ENCODE peak calls at places on chromosomes 3 and 15, in five cellular contexts. One of them, this sample, is unnamed.

GRCh38 chr15:29686445-29687203 is 135.6 kb downstream of the TJP1 start:
- DNase-seq in breast epithelium: no peak
- DNase-seq in erythroblast: no peak
- DNase-seq in body of pancreas: peak
- DNase-seq in K562: no peak
- DNase-seq in this sample: no peak

GRCh38 chr3:4897765-4898453 is 81.3 kb upstream of the BHLHE40 start:
- DNase-seq in body of pancreas: no peak
- DNase-seq in K562: no peak
- DNase-seq in erythroblast: no peak
- DNase-seq in breast epithelium: no peak
- DNase-seq in this sample: no peak

GRCh38 chr3:196643201-196643749 is 3.8 kb downstream of the NRROS start:
- DNase-seq in breast epithelium: no peak
- DNase-seq in body of pancreas: no peak
- DNase-seq in K562: no peak
- DNase-seq in erythroblast: no peak
- DNase-seq in this sample: peak

GRCh38 chr3:169399068-169399467 is 264.4 kb downstream of the MECOM start:
- DNase-seq in body of pancreas: no peak
- DNase-seq in erythroblast: no peak
- DNase-seq in breast epithelium: no peak
- DNase-seq in K562: no peak
- DNase-seq in this sample: no peak

GRCh38 chr3:12557472-12558105 is 702 bp downstream of the MKRN2 start:
- DNase-seq in erythroblast: peak
- DNase-seq in body of pancreas: no peak
- DNase-seq in breast epithelium: no peak
- DNase-seq in K562: peak
- DNase-seq in this sample: no peak

GRCh38 chr3:16033889-16034687 is 140.4 kb upstream of the GALNT15 start:
- DNase-seq in body of pancreas: no peak
- DNase-seq in erythroblast: no peak
- DNase-seq in breast epithelium: no peak
- DNase-seq in K562: no peak
- DNase-seq in this sample: no peak

GRCh38 chr15:70956196-70956595 is 63.6 kb downstream of the LRRC49 start:
- DNase-seq in breast epithelium: no peak
- DNase-seq in body of pancreas: no peak
- DNase-seq in K562: no peak
- DNase-seq in erythroblast: no peak
- DNase-seq in this sample: no peak

GRCh38 chr15:61034793-61035710 is 194.1 kb downstream of the RORA start:
- DNase-seq in breast epithelium: no peak
- DNase-seq in body of pancreas: no peak
- DNase-seq in erythroblast: no peak
- DNase-seq in K562: no peak
- DNase-seq in this sample: no peak

GRCh38 chr3:133457025-133457424 is 57.2 kb downstream of the BFSP2 start:
- DNase-seq in breast epithelium: no peak
- DNase-seq in erythroblast: no peak
- DNase-seq in body of pancreas: no peak
- DNase-seq in K562: no peak
- DNase-seq in this sample: no peak

GRCh38 chr3:159741281-159741680 is 247.4 kb upstream of the IL12A start:
- DNase-seq in body of pancreas: no peak
- DNase-seq in breast epithelium: no peak
- DNase-seq in erythroblast: no peak
- DNase-seq in K562: no peak
- DNase-seq in this sample: no peak

GRCh38 chr15:74826911-74827310 is 484 bp downstream of the CPLX3 start:
- DNase-seq in K562: no peak
- DNase-seq in breast epithelium: no peak
- DNase-seq in erythroblast: no peak
- DNase-seq in body of pancreas: no peak
- DNase-seq in this sample: no peak

GRCh38 chr3:88180398-88180999 is 30.7 kb downstream of the C3orf38 start:
- DNase-seq in erythroblast: peak
- DNase-seq in K562: peak
- DNase-seq in body of pancreas: no peak
- DNase-seq in breast epithelium: no peak
- DNase-seq in this sample: no peak

GRCh38 chr3:58384381-58385090 is 49.1 kb downstream of the PDHB start:
- DNase-seq in body of pancreas: no peak
- DNase-seq in erythroblast: no peak
- DNase-seq in breast epithelium: no peak
- DNase-seq in K562: no peak
- DNase-seq in this sample: no peak

GRCh38 chr3:125055913-125056705 is at the start of gene HEG1:
- DNase-seq in K562: peak
- DNase-seq in erythroblast: peak
- DNase-seq in breast epithelium: peak
- DNase-seq in body of pancreas: peak
- DNase-seq in this sample: peak
- TF ChIP-seq POLR2A in K562: no peak
- TF ChIP-seq POLR2A in erythroblast: no peak
- TF ChIP-seq POLR2A in breast epithelium: no peak
- TF ChIP-seq POLR2A in body of pancreas: peak
- TF ChIP-seq POLR2A in this sample: peak

GRCh38 chr15:90671216-90671615 is 45.9 kb upstream of the BLM start:
- DNase-seq in body of pancreas: no peak
- DNase-seq in erythroblast: no peak
- DNase-seq in breast epithelium: no peak
- DNase-seq in K562: no peak
- DNase-seq in this sample: no peak
- TF ChIP-seq POLR2A in body of pancreas: no peak
- TF ChIP-seq POLR2A in erythroblast: no peak
- TF ChIP-seq POLR2A in breast epithelium: no peak
- TF ChIP-seq POLR2A in K562: no peak
- TF ChIP-seq POLR2A in this sample: no peak

GRCh38 chr3:51974963-51975856 is at the start of gene ABHD14A:
- DNase-seq in body of pancreas: peak
- DNase-seq in erythroblast: peak
- DNase-seq in breast epithelium: peak
- DNase-seq in K562: peak
- DNase-seq in this sample: peak
- TF ChIP-seq POLR2A in body of pancreas: peak
- TF ChIP-seq POLR2A in erythroblast: peak
- TF ChIP-seq POLR2A in breast epithelium: no peak
- TF ChIP-seq POLR2A in K562: peak
- TF ChIP-seq POLR2A in this sample: no peak

GRCh38 chr15:99511865-99512632 is 53.7 kb upstream of the MEF2A start:
- DNase-seq in breast epithelium: no peak
- DNase-seq in body of pancreas: no peak
- DNase-seq in erythroblast: no peak
- DNase-seq in K562: no peak
- DNase-seq in this sample: peak
- TF ChIP-seq POLR2A in breast epithelium: no peak
- TF ChIP-seq POLR2A in body of pancreas: no peak
- TF ChIP-seq POLR2A in erythroblast: no peak
- TF ChIP-seq POLR2A in K562: no peak
- TF ChIP-seq POLR2A in this sample: no peak

GRCh38 chr3:49170744-49171118 is 667 bp upstream of the KLHDC8B start:
- DNase-seq in K562: no peak
- DNase-seq in breast epithelium: no peak
- DNase-seq in erythroblast: peak
- DNase-seq in body of pancreas: no peak
- DNase-seq in this sample: no peak

GRCh38 chr3:49163609-49164008 is 2.5 kb downstream of the CCDC71 start:
- DNase-seq in breast epithelium: no peak
- DNase-seq in K562: no peak
- DNase-seq in body of pancreas: no peak
- DNase-seq in erythroblast: no peak
- DNase-seq in this sample: no peak

GRCh38 chr3:49164983-49165720 is 979 bp downstream of the CCDC71 start:
- DNase-seq in breast epithelium: no peak
- DNase-seq in erythroblast: no peak
- DNase-seq in body of pancreas: no peak
- DNase-seq in K562: no peak
- DNase-seq in this sample: no peak

GRCh38 chr3:49165771-49166751 is at the start of gene CCDC71:
- DNase-seq in breast epithelium: peak
- DNase-seq in erythroblast: peak
- DNase-seq in K562: peak
- DNase-seq in body of pancreas: peak
- DNase-seq in this sample: peak

GRCh38 chr3:49166752-49167556 is 823 bp upstream of the CCDC71 start:
- DNase-seq in erythroblast: no peak
- DNase-seq in K562: no peak
- DNase-seq in body of pancreas: no peak
- DNase-seq in breast epithelium: no peak
- DNase-seq in this sample: no peak
- TF ChIP-seq POLR2A in erythroblast: no peak
- TF ChIP-seq POLR2A in K562: no peak
- TF ChIP-seq POLR2A in body of pancreas: no peak
- TF ChIP-seq POLR2A in breast epithelium: no peak
- TF ChIP-seq POLR2A in this sample: no peak

GRCh38 chr15:64989331-64990167 is at the start of gene SPG21:
- DNase-seq in K562: peak
- DNase-seq in breast epithelium: peak
- DNase-seq in erythroblast: peak
- DNase-seq in body of pancreas: peak
- DNase-seq in this sample: peak
- TF ChIP-seq POLR2A in K562: peak
- TF ChIP-seq POLR2A in breast epithelium: no peak
- TF ChIP-seq POLR2A in erythroblast: peak
- TF ChIP-seq POLR2A in body of pancreas: peak
- TF ChIP-seq POLR2A in this sample: no peak

DNA sequence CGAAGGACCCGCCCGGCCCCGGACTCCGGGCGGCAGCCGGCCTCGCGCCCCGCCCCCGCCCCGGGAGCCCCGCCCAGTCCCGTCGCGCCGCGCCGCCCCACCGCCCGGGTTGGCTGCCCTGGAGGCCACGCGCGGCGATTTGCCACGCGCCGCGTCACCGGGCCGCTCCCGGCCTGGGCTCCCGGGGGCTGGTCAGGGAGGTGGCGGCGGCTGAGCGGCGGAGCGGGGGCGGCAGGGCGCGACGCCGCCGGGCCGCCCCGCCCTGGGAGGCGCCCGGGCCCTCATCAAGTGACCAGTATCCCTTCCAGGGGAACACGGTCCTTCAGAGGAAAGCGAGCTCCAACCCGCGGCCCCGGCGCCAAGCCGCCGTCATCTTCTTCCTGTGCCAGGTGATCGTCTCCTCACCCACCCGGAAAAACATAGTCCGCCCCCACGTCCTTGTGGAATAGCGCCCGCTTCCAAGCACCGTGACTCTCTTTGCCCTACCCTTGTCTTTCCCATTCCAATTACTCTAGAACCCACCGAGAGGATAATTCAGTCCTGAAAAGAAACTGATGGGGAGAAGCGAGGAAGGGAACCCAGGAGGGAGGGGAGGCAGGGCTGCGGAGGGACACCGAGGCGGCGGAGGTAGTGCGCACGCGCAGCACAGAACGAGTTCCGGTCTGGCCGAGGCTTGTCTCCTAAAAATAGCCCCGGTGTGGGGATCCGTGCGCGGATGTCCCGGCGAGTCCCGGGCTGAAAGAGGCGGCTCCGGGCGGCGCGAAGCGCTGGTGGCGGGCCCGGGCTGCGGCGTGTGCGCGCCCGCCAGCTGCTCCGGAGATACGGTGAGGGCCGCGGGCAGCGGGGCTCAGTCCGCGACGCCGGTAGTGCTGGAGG is at the start of gene MEF2A:
- DNase-seq in breast epithelium: peak
- DNase-seq in body of pancreas: peak
- DNase-seq in erythroblast: peak
- DNase-seq in K562: peak
- DNase-seq in this sample: peak
- TF ChIP-seq POLR2A in breast epithelium: peak
- TF ChIP-seq POLR2A in body of pancreas: peak
- TF ChIP-seq POLR2A in erythroblast: peak
- TF ChIP-seq POLR2A in K562: peak
- TF ChIP-seq POLR2A in this sample: peak

DNA sequence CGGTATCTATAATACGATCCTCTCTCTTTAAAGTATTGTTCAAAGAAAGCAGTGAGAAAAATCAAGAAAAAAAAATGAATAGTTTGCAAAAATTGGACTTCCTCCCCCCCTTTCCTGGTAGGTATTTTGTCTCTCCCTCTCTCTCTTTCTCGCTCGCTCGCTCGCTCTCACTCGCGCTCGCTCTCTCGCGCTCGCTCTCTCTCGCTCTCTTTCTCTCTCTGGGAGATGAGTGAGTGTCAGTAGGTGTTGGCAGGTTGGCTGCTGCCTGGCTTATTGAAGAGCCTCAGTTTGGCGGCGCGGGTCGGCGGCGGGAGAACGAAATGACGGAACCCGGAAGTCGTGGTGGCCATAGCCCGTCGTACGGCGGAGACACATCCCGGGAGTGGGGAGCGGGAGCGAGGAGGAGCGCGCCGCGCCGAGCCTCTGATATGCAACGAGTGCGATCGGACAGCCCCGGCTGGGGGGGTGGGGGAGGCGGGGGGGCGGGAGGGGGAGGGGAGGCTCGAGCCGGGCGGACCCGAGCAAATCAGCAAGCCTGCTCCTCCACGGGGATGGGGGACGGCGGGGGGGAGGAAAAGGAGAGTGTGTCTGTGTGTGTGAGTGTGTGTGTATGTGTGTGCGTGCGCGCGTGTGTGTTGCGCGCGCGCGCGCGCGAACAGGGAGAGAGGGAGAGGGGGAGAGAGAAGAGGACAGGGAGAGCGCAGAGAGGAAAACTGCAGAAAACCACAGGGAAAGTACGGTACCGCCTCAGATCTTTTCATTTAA is at the start of gene MEIS2:
- DNase-seq in body of pancreas: peak
- DNase-seq in K562: peak
- DNase-seq in breast epithelium: peak
- DNase-seq in erythroblast: peak
- DNase-seq in this sample: peak
- TF ChIP-seq POLR2A in body of pancreas: peak
- TF ChIP-seq POLR2A in K562: peak
- TF ChIP-seq POLR2A in breast epithelium: peak
- TF ChIP-seq POLR2A in erythroblast: no peak
- TF ChIP-seq POLR2A in this sample: peak

DNA sequence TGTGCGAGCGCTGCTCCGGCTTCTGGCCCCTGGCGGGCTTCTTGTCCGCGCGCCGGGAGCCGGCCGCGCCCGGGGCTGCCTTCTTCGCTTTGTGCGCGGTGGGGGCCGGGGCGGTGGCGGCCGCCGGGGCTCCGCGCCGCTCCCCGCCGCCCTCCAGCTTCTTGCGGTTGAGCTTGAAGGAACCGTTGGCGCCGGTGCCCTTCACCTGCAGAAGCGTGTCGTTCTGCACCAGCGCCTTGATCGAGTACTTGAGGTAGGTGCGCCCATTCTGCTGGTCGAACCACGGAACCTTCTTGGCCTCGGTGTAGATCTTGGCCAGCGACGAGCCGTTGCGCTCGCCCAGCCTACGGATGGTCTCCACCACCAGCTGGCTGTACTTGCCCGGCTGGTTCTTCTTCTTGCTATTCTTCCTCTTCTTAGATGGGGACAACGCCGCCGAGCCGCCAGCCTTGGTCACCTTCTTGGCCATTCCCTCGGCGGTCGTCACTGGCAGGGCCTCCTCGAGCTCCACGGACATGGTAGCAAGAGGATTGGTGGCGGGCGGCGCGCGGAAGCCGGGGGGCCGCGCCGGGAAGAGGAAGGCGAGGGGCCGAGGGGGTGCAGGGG is 36.8 kb downstream of the HMCES start:
- DNase-seq in breast epithelium: no peak
- DNase-seq in body of pancreas: peak
- DNase-seq in erythroblast: peak
- DNase-seq in K562: peak
- DNase-seq in this sample: peak
- TF ChIP-seq POLR2A in breast epithelium: no peak
- TF ChIP-seq POLR2A in body of pancreas: no peak
- TF ChIP-seq POLR2A in erythroblast: peak
- TF ChIP-seq POLR2A in K562: no peak
- TF ChIP-seq POLR2A in this sample: no peak